ENCODE peak calls at places on chromosomes 6 and 20, in ten cellular contexts. O, U, M, B, S, H, P, K, C and I are unnamed samples.

GRCh38 chr6:75108333-75108974 is 97.4 kb downstream of the COL12A1 start:
- DNase-seq in O (no peak), U (no peak), M (no peak), B (no peak), S (no peak), H (no peak), P (no peak), K (no peak), C (no peak), I (no peak)

GRCh38 chr6:130233332-130233731 is 10.6 kb upstream of the SAMD3 start:
- DNase-seq in O (no peak), U (no peak), M (no peak), B (no peak), S (no peak), H (no peak), P (no peak), K (no peak), C (no peak), I (no peak)

GRCh38 chr6:3455121-3455489 is 1.7 kb downstream of the SLC22A23 start:
- DNase-seq in O (no peak), U (peak), M (no peak), B (peak), S (no peak), H (no peak), P (no peak), K (peak), C (no peak), I (no peak)

GRCh38 chr6:145844933-145845531 is 30.4 kb upstream of the FBXO30 start:
- DNase-seq in O (no peak), U (no peak), M (no peak), B (no peak), S (no peak), H (no peak), P (no peak), K (no peak), C (no peak), I (no peak)

GRCh38 chr20:21571841-21572690 is 58.2 kb upstream of the NKX2-2 start:
- DNase-seq in O (peak), U (peak), M (no peak), B (peak), S (no peak), H (no peak), P (peak), K (peak), C (peak), I (no peak)

GRCh38 chr6:154471609-154472362 is 38.7 kb downstream of the CNKSR3 start:
- DNase-seq in O (no peak), U (no peak), M (no peak), B (peak), S (no peak), H (no peak), P (no peak), K (no peak), C (no peak), I (no peak)

GRCh38 chr6:4055420-4056041 is 23.4 kb downstream of the FAM217A start:
- DNase-seq in O (no peak), U (no peak), M (peak), B (no peak), S (peak), H (peak), P (peak), K (peak), C (peak), I (peak)

GRCh38 chr6:103210686-103211085 is 1649.0 kb downstream of the HACE1 start:
- DNase-seq in O (no peak), U (no peak), M (no peak), B (no peak), S (no peak), H (no peak), P (no peak), K (no peak), C (no peak), I (no peak)

GRCh38 chr6:141675957-141676356 is 456.8 kb upstream of the GJE1 start:
- DNase-seq in O (no peak), U (no peak), M (no peak), B (no peak), S (no peak), H (no peak), P (peak), K (no peak), C (no peak), I (no peak)

GRCh38 chr6:154276810-154277577 is 79.6 kb downstream of the IPCEF1 start:
- DNase-seq in O (no peak), U (no peak), M (no peak), B (peak), S (no peak), H (peak), P (peak), K (peak), C (peak), I (no peak)

GRCh38 chr6:2028457-2029038 is 216.9 kb downstream of the GMDS start:
- DNase-seq in O (no peak), U (no peak), M (no peak), B (peak), S (no peak), H (no peak), P (peak), K (peak), C (no peak), I (peak)

GRCh38 chr6:26104457-26105108 is 17.4 kb downstream of the HFE start:
- DNase-seq in O (no peak), U (no peak), M (no peak), B (peak), S (peak), H (peak), P (peak), K (no peak), C (no peak), I (no peak)

GRCh38 chr6:169223006-169223405 is 30.6 kb downstream of the THBS2 start:
- DNase-seq in O (no peak), U (no peak), M (no peak), B (no peak), S (no peak), H (no peak), P (no peak), K (no peak), C (no peak), I (no peak)

GRCh38 chr6:37578104-37578503 is 78.4 kb upstream of the CCDC167 start:
- DNase-seq in O (no peak), U (no peak), M (no peak), B (no peak), S (no peak), H (no peak), P (no peak), K (no peak), C (no peak), I (no peak)

GRCh38 chr20:24766143-24766527 is 182.9 kb upstream of the CST7 start:
- DNase-seq in O (no peak), U (no peak), M (no peak), B (no peak), S (no peak), H (no peak), P (no peak), K (no peak), C (no peak), I (no peak)

GRCh38 chr6:134161036-134161435 is 108.6 kb upstream of the SLC2A12 start:
- DNase-seq in O (no peak), U (no peak), M (no peak), B (no peak), S (no peak), H (peak), P (no peak), K (no peak), C (no peak), I (no peak)

GRCh38 chr6:142240203-142240602 is 61.6 kb upstream of the ADGRG6 start:
- DNase-seq in O (no peak), U (no peak), M (no peak), B (peak), S (no peak), H (no peak), P (no peak), K (no peak), C (no peak), I (no peak)

GRCh38 chr6:10478187-10479040 is 42.7 kb upstream of the GCNT2 start:
- DNase-seq in O (no peak), U (no peak), M (no peak), B (peak), S (peak), H (peak), P (peak), K (peak), C (peak), I (peak)

GRCh38 chr6:170048615-170049256 is 242.1 kb downstream of the DLL1 start:
- DNase-seq in O (no peak), U (no peak), M (no peak), B (no peak), S (no peak), H (no peak), P (no peak), K (no peak), C (no peak), I (no peak)

GRCh38 chr20:56601166-56601565 is 27.9 kb upstream of the TFAP2C start:
- DNase-seq in O (no peak), U (no peak), M (no peak), B (no peak), S (no peak), H (no peak), P (no peak), K (no peak), C (no peak), I (peak)

GRCh38 chr20:37072293-37073196 is 23.3 kb downstream of the RBL1 start:
- DNase-seq in O (no peak), U (no peak), M (no peak), B (no peak), S (no peak), H (no peak), P (no peak), K (no peak), C (no peak), I (no peak)

GRCh38 chr6:121951918-121952379 is 447.5 kb upstream of the HSF2 start:
- DNase-seq in O (no peak), U (no peak), M (peak), B (no peak), S (no peak), H (no peak), P (no peak), K (no peak), C (peak), I (peak)

GRCh38 chr6:88459224-88459623 is 293.1 kb upstream of the CNR1 start:
- DNase-seq in O (no peak), U (no peak), M (no peak), B (no peak), S (no peak), H (no peak), P (no peak), K (no peak), C (no peak), I (no peak)

GRCh38 chr20:39271205-39271604 is 309.1 kb downstream of the DHX35 start:
- DNase-seq in O (no peak), U (no peak), M (no peak), B (no peak), S (no peak), H (no peak), P (no peak), K (no peak), C (no peak), I (no peak)

GRCh38 chr6:92510137-92510536 is 909.2 kb downstream of the EPHA7 start:
- DNase-seq in O (no peak), U (no peak), M (no peak), B (no peak), S (no peak), H (no peak), P (no peak), K (no peak), C (no peak), I (no peak)

GRCh38 chr20:32189691-32190607 is 17.6 kb downstream of the PLAGL2 start:
- DNase-seq in O (peak), U (peak), M (no peak), B (peak), S (no peak), H (no peak), P (no peak), K (peak), C (no peak), I (no peak)

GRCh38 chr6:48755315-48755714 is 644.3 kb upstream of the PTCHD4 start:
- DNase-seq in O (no peak), U (no peak), M (no peak), B (no peak), S (no peak), H (no peak), P (no peak), K (no peak), C (no peak), I (no peak)

GRCh38 chr6:3431994-3432393 is 24.9 kb downstream of the SLC22A23 start:
- DNase-seq in O (no peak), U (no peak), M (no peak), B (no peak), S (no peak), H (no peak), P (no peak), K (no peak), C (no peak), I (peak)

GRCh38 chr6:55960344-55960743 is 85.0 kb upstream of the BMP5 start:
- DNase-seq in O (no peak), U (no peak), M (no peak), B (no peak), S (no peak), H (no peak), P (no peak), K (no peak), C (no peak), I (no peak)

GRCh38 chr20:37393196-37393862 is 47.4 kb downstream of the SRC start:
- DNase-seq in O (peak), U (no peak), M (no peak), B (no peak), S (no peak), H (no peak), P (no peak), K (no peak), C (no peak), I (no peak)

GRCh38 chr6:6704423-6705060 is 116.0 kb downstream of the LY86 start:
- DNase-seq in O (no peak), U (no peak), M (no peak), B (peak), S (no peak), H (no peak), P (no peak), K (no peak), C (no peak), I (no peak)

GRCh38 chr6:163707385-163708355 is 293.2 kb downstream of the QKI start:
- DNase-seq in O (no peak), U (no peak), M (no peak), B (no peak), S (no peak), H (no peak), P (peak), K (no peak), C (no peak), I (no peak)

GRCh38 chr20:21505810-21506530 is 7.9 kb downstream of the NKX2-2 start:
- DNase-seq in O (peak), U (peak), M (no peak), B (peak), S (peak), H (no peak), P (no peak), K (peak), C (no peak), I (no peak)

GRCh38 chr6:63351995-63352586 is 32.3 kb upstream of the LGSN start:
- DNase-seq in O (no peak), U (no peak), M (peak), B (no peak), S (no peak), H (no peak), P (peak), K (peak), C (peak), I (peak)

GRCh38 chr6:84193140-84193708 is 34.2 kb downstream of the CEP162 start:
- DNase-seq in O (no peak), U (no peak), M (peak), B (no peak), S (no peak), H (peak), P (no peak), K (no peak), C (peak), I (no peak)